ENCODE peak calls at places on chromosomes 6 and 20, in nine cellular contexts. E is mucosa of gallbladder; B is cardiac muscle cell; Z is effector CD4-positive, alpha-beta T cell; M is fibroblast of the aortic adventitia; R is stimulated activated CD4-positive, alpha-beta T cell treated with anti-CD3 and anti-CD28 coated beads, TNF-alpha, amount 100 ng/mL, for 1 hour; G is CD4-positive, CD25-positive, alpha-beta regulatory T cell; O is ELF-1; X is NCI-H1105. H is an unnamed sample.

GRCh38 chr6:100944644-100945043 is 63.5 kb upstream of the ASCC3 start:
- DNase-seq in E (no peak), B (no peak), Z (no peak), M (no peak), R (no peak), G (no peak), O (peak), X (no peak), H (no peak)

GRCh38 chr20:58690351-58690750 is 2.2 kb upstream of the NPEPL1 start:
- DNase-seq in E (no peak), B (peak), Z (no peak), M (peak), R (no peak), G (no peak), O (no peak), X (no peak), H (peak)

GRCh38 chr6:125798734-125799510 is 8.2 kb downstream of the NCOA7 start:
- DNase-seq in E (no peak), B (no peak), Z (no peak), M (peak), R (no peak), G (no peak), O (no peak), X (no peak), H (peak)

GRCh38 chr6:14880717-14881116 is 365.2 kb upstream of the JARID2 start:
- DNase-seq in E (no peak), B (peak), Z (no peak), M (peak), R (no peak), G (no peak), O (no peak), X (no peak), H (no peak)

GRCh38 chr20:3857405-3857804 is 10.8 kb downstream of the MAVS start:
- DNase-seq in E (peak), B (no peak), Z (no peak), M (no peak), R (no peak), G (no peak), O (no peak), X (peak), H (no peak)

GRCh38 chr6:125868996-125869395 is 78.2 kb downstream of the NCOA7 start:
- DNase-seq in E (peak), B (peak), Z (no peak), M (peak), R (no peak), G (no peak), O (no peak), X (no peak), H (no peak)

GRCh38 chr20:642398-643174 is 10.4 kb downstream of the SRXN1 start:
- DNase-seq in E (no peak), B (no peak), Z (no peak), M (no peak), R (no peak), G (no peak), O (no peak), X (peak), H (no peak)

GRCh38 chr20:49969946-49970345 is 12.8 kb upstream of the SNAI1 start:
- DNase-seq in E (no peak), B (no peak), Z (no peak), M (no peak), R (no peak), G (no peak), O (no peak), X (no peak), H (no peak)

GRCh38 chr20:62624325-62624690 is 18.0 kb upstream of the SLCO4A1 start:
- DNase-seq in E (no peak), B (no peak), Z (no peak), M (no peak), R (no peak), G (no peak), O (no peak), X (no peak), H (no peak)

GRCh38 chr20:50356962-50357782 is 153.0 kb upstream of the PTPN1 start:
- DNase-seq in E (no peak), B (no peak), Z (no peak), M (no peak), R (no peak), G (no peak), O (no peak), X (no peak), H (no peak)

GRCh38 chr6:133715270-133715669 is 173.6 kb upstream of the TCF21 start:
- DNase-seq in E (no peak), B (no peak), Z (no peak), M (no peak), R (no peak), G (no peak), O (no peak), X (no peak), H (no peak)

GRCh38 chr6:46422619-46423018 is 68.6 kb downstream of the RCAN2 start:
- DNase-seq in E (no peak), B (no peak), Z (no peak), M (no peak), R (no peak), G (no peak), O (no peak), X (no peak), H (no peak)

GRCh38 chr6:163563303-163563702 is 148.8 kb downstream of the QKI start:
- DNase-seq in E (no peak), B (no peak), Z (no peak), M (no peak), R (no peak), G (no peak), O (no peak), X (no peak), H (no peak)

GRCh38 chr6:131382646-131383045 is 190.4 kb upstream of the ARG1 start:
- DNase-seq in E (no peak), B (no peak), Z (no peak), M (no peak), R (no peak), G (no peak), O (no peak), X (no peak), H (no peak)

GRCh38 chr6:34514593-34515472 is 41.3 kb downstream of the SPDEF start:
- DNase-seq in E (no peak), B (peak), Z (no peak), M (peak), R (no peak), G (no peak), O (peak), X (no peak), H (peak)

GRCh38 chr20:43857932-43858331 is 56.7 kb upstream of the TOX2 start:
- DNase-seq in E (no peak), B (no peak), Z (no peak), M (no peak), R (no peak), G (no peak), O (no peak), X (no peak), H (no peak)

GRCh38 chr6:125001684-125002083 is 39.4 kb downstream of the RNF217 start:
- DNase-seq in E (no peak), B (no peak), Z (no peak), M (no peak), R (no peak), G (no peak), O (no peak), X (no peak), H (peak)

GRCh38 chr6:37650071-37650481 is 47.6 kb downstream of the MDGA1 start:
- DNase-seq in E (peak), B (no peak), Z (no peak), M (no peak), R (no peak), G (no peak), O (peak), X (no peak), H (no peak)

GRCh38 chr20:62595491-62595890 is 46.8 kb upstream of the SLCO4A1 start:
- DNase-seq in E (peak), B (peak), Z (no peak), M (peak), R (no peak), G (no peak), O (no peak), X (no peak), H (peak)

GRCh38 chr6:106124437-106125423 is 38.6 kb downstream of the PRDM1 start:
- DNase-seq in E (no peak), B (no peak), Z (no peak), M (no peak), R (no peak), G (no peak), O (no peak), X (no peak), H (no peak)

GRCh38 chr20:55057779-55058415 is 582.5 kb downstream of the DOK5 start:
- DNase-seq in E (no peak), B (no peak), Z (no peak), M (no peak), R (no peak), G (no peak), O (no peak), X (no peak), H (no peak)

GRCh38 chr20:23773127-23773526 is 22.4 kb upstream of the CST1 start:
- DNase-seq in E (no peak), B (no peak), Z (no peak), M (no peak), R (no peak), G (no peak), O (no peak), X (no peak), H (no peak)

GRCh38 chr20:63103402-63104311 is 96.9 kb upstream of the BHLHE23 start:
- DNase-seq in E (no peak), B (peak), Z (no peak), M (peak), R (no peak), G (peak), O (no peak), X (no peak), H (no peak)

GRCh38 chr6:42450314-42451145 is 1.2 kb downstream of the TRERF1 start:
- DNase-seq in E (no peak), B (peak), Z (no peak), M (peak), R (no peak), G (no peak), O (no peak), X (no peak), H (peak)

GRCh38 chr20:63099426-63100267 is 92.9 kb upstream of the BHLHE23 start:
- DNase-seq in E (no peak), B (no peak), Z (no peak), M (no peak), R (no peak), G (no peak), O (no peak), X (no peak), H (no peak)

GRCh38 chr6:132063738-132064137 is 112.6 kb upstream of the CCN2 start:
- DNase-seq in E (no peak), B (peak), Z (no peak), M (peak), R (no peak), G (no peak), O (no peak), X (no peak), H (peak)

GRCh38 chr6:169971171-169971861 is 219.9 kb downstream of the ERMARD start:
- DNase-seq in E (no peak), B (no peak), Z (no peak), M (no peak), R (no peak), G (no peak), O (no peak), X (no peak), H (no peak)

GRCh38 chr20:48826883-48827771 is 672 bp downstream of the PREX1 start:
- DNase-seq in E (no peak), B (peak), Z (no peak), M (no peak), R (no peak), G (peak), O (peak), X (peak), H (no peak)

GRCh38 chr6:118263929-118264486 is 284.1 kb upstream of the PLN start:
- DNase-seq in E (no peak), B (peak), Z (no peak), M (peak), R (no peak), G (no peak), O (peak), X (peak), H (peak)

GRCh38 chr6:151379933-151380847 is 11.2 kb downstream of the ZBTB2 start:
- DNase-seq in E (no peak), B (no peak), Z (no peak), M (peak), R (no peak), G (no peak), O (peak), X (no peak), H (no peak)

GRCh38 chr6:13767121-13767794 is 47.1 kb downstream of the MCUR1 start:
- DNase-seq in E (peak), B (peak), Z (no peak), M (peak), R (peak), G (peak), O (peak), X (no peak), H (peak)

GRCh38 chr20:63774348-63774735 is 34.8 kb downstream of the SLC2A4RG start:
- DNase-seq in E (no peak), B (no peak), Z (no peak), M (no peak), R (no peak), G (no peak), O (no peak), X (no peak), H (no peak)

GRCh38 chr6:105504660-105505059 is 101.8 kb upstream of the PREP start:
- DNase-seq in E (no peak), B (no peak), Z (no peak), M (no peak), R (no peak), G (no peak), O (no peak), X (no peak), H (no peak)

GRCh38 chr20:10561302-10561701 is 112.5 kb downstream of the JAG1 start:
- DNase-seq in E (no peak), B (no peak), Z (no peak), M (no peak), R (no peak), G (no peak), O (no peak), X (no peak), H (no peak)

GRCh38 chr20:33069706-33070105 is 9.7 kb upstream of the BPIFB4 start:
- DNase-seq in E (no peak), B (no peak), Z (no peak), M (no peak), R (no peak), G (no peak), O (no peak), X (no peak), H (no peak)

H was measured in astrocyte.